ENCODE peak calls at places on chromosomes 16 and 17, in nine cellular contexts. D, V, G, N, Y, B, R, W and J are unnamed samples. For H3K9me3, the result is how much of the 10 kb centered on the place peaks cover.

GRCh38 chr17:67575325-67575724 is 142.4 kb upstream of the NOL11 start:
- DNase-seq in N (no peak), W (no peak), D (no peak), Y (no peak), B (no peak), R (no peak), V (peak), G (peak), J (no peak)

GRCh38 chr17:78005452-78006171 is 47.1 kb downstream of the TNRC6C start:
- DNase-seq in V (no peak), Y (no peak), W (no peak), N (no peak), B (no peak), D (no peak), R (no peak), G (no peak), J (no peak)

GRCh38 chr17:8922923-8923322 is 42.6 kb downstream of the PIK3R5 start:
- DNase-seq in Y (no peak), W (no peak), G (no peak), B (no peak), D (no peak), V (no peak), N (no peak), R (no peak), J (no peak)

GRCh38 chr16:16038950-16039349 is 89.5 kb downstream of the ABCC1 start:
- DNase-seq in V (no peak), W (no peak), R (no peak), B (no peak), N (no peak), G (no peak), Y (no peak), D (no peak), J (no peak)

GRCh38 chr17:29583324-29584248 is 5.9 kb downstream of the GIT1 start:
- DNase-seq in Y (no peak), N (no peak), W (peak), G (no peak), B (no peak), R (no peak), D (no peak), V (no peak), J (no peak)

GRCh38 chr17:3026125-3026855 is 37.1 kb downstream of the OR1D5 start:
- DNase-seq in D (peak), G (no peak), N (no peak), Y (no peak), B (no peak), W (no peak), V (no peak), R (no peak), J (no peak)

GRCh38 chr16:53605979-53606378 is 97.7 kb downstream of the RPGRIP1L start:
- DNase-seq in G (no peak), R (no peak), Y (no peak), V (no peak), W (no peak), B (no peak), N (no peak), D (no peak), J (no peak)

GRCh38 chr17:78774456-78774855 is 7.6 kb downstream of the CYTH1 start:
- DNase-seq in V (no peak), R (no peak), Y (no peak), G (no peak), B (peak), N (no peak), D (no peak), W (no peak), J (no peak)

GRCh38 chr17:57507828-57508227 is 237.3 kb downstream of the CCDC182 start:
- DNase-seq in N (no peak), V (no peak), G (no peak), B (no peak), R (no peak), D (no peak), W (no peak), Y (no peak), J (no peak)

GRCh38 chr17:69574257-69575197 is 160.0 kb downstream of the MAP2K6 start:
- DNase-seq in N (no peak), G (no peak), Y (peak), B (peak), W (no peak), D (no peak), V (no peak), R (no peak), J (no peak)

GRCh38 chr16:75169899-75170405 is 21.6 kb downstream of the ZFP1 start:
- DNase-seq in V (no peak), B (no peak), R (no peak), W (no peak), N (no peak), D (no peak), G (no peak), Y (no peak), J (no peak)
- H3K9me3 ChIP-seq in V (under half), B (under half), R (half or more), W (under half), N (under half), D (under half), G (under half), Y (half or more), J (under half)

GRCh38 chr17:82737981-82738877 is 2.8 kb downstream of the FN3K start:
- DNase-seq in Y (no peak), G (no peak), N (no peak), R (no peak), V (no peak), W (no peak), B (peak), D (peak), J (no peak)

GRCh38 chr17:82745524-82745923 is 6.3 kb upstream of the TBCD start:
- DNase-seq in G (no peak), Y (no peak), N (no peak), D (no peak), V (no peak), B (no peak), R (no peak), W (no peak), J (no peak)

GRCh38 chr17:82740906-82741759 is 5.7 kb downstream of the FN3K start:
- DNase-seq in Y (no peak), G (no peak), W (no peak), R (no peak), D (no peak), V (no peak), B (peak), N (no peak), J (no peak)

GRCh38 chr17:82748756-82749155 is 3.1 kb upstream of the TBCD start:
- DNase-seq in G (no peak), Y (no peak), R (no peak), B (no peak), N (no peak), W (no peak), V (no peak), D (no peak), J (no peak)

GRCh38 chr17:82743344-82744219 is 8.2 kb downstream of the FN3K start:
- DNase-seq in B (no peak), Y (no peak), G (no peak), D (no peak), V (no peak), R (no peak), N (no peak), W (no peak), J (no peak)
- H3K9me3 ChIP-seq in B (under half), Y (under half), G (under half), D (under half), V (under half), R (under half), N (under half), W (under half), J (under half)

GRCh38 chr17:17526369-17526768 is 30.2 kb upstream of the RASD1 start:
- DNase-seq in W (no peak), B (no peak), N (no peak), G (no peak), R (no peak), D (no peak), Y (no peak), V (no peak), J (no peak)
- H3K9me3 ChIP-seq in W (under half), B (under half), N (under half), G (under half), R (under half), D (under half), Y (under half), V (under half), J (under half)

GRCh38 chr16:75176926-75177325 is 28.6 kb downstream of the ZFP1 start:
- DNase-seq in D (no peak), V (no peak), N (no peak), Y (no peak), R (no peak), G (no peak), W (no peak), B (no peak), J (no peak)
- H3K9me3 ChIP-seq in D (under half), V (under half), N (under half), Y (under half), R (under half), G (under half), W (under half), B (under half), J (under half)

DNA sequence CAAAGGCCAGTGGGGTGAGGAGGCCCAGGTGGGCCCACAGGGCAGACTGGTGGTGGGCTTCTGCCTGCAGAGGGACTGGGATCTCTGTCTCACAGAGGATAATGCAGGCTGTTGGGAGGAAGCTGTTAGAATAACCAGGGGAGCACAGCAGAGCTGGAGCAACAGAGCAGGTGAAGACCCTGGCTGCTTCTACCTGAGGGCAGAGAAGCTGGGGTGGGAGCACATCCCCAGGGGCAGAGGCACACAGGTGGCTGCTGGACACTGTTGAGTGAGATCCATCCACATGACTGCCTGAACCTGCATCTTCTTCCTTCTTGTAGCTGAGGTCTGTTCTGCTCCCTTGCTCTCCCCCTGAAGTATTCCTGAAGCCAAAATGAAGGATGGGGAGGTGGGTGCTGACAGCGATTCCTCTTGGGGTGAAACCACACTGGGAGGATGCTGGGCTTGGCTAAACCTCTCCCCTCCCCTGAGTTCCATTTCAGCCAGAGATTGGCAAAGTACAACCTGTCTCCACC is 1725.0 kb downstream of the TP53TG3F start:
- DNase-seq in Y (no peak), R (no peak), D (no peak), B (no peak), G (no peak), V (no peak), N (no peak), W (no peak), J (no peak)
- H3K9me3 ChIP-seq in Y (half or more), R (under half), D (under half), B (under half), G (under half), V (under half), N (under half), W (under half), J (under half)

GRCh38 chr16:35561346-35561745 is 2101.9 kb downstream of the TP53TG3F start:
- DNase-seq in Y (no peak), V (no peak), R (peak), D (no peak), G (no peak), W (no peak), B (no peak), N (no peak), J (no peak)
- H3K9me3 ChIP-seq in Y (under half), V (under half), R (under half), D (under half), G (under half), W (under half), B (under half), N (under half), J (under half)

GRCh38 chr17:65101371-65101770 is 35.8 kb upstream of the RGS9 start:
- DNase-seq in D (no peak), B (no peak), G (no peak), W (no peak), V (no peak), R (no peak), N (no peak), Y (no peak), J (no peak)
- H3K9me3 ChIP-seq in D (under half), B (under half), G (under half), W (under half), V (under half), R (under half), N (under half), Y (under half), J (under half)

GRCh38 chr16:68563631-68564366 is 24.7 kb downstream of the ZFP90 start:
- DNase-seq in B (peak), N (no peak), Y (no peak), W (no peak), G (no peak), D (no peak), R (no peak), V (no peak), J (no peak)
- H3K9me3 ChIP-seq in B (under half), N (half or more), Y (half or more), W (under half), G (half or more), D (half or more), R (half or more), V (half or more), J (half or more)